ENCODE peak calls at places on chromosomes 3 and 15, in seven cellular contexts. Q is HCEC 1CT, X is mammary epithelial cell, H is NCI-H1694, Z is fibroblast of lung, K is HuH-7, F is Right ventricle myocardium superior. E is an unnamed sample.

GRCh38 chr3:108818404-108818803 is 4.2 kb upstream of the TRAT1 start:
- DNase-seq in Q (peak; percentile 33), X (peak; percentile 27), H (no peak), Z (peak; percentile 17), K (peak; percentile 5), F (no peak), E (no peak)

GRCh38 chr15:101054991-101055390 is 135.8 kb downstream of the LRRK1 start:
- DNase-seq in Q (no peak), X (no peak), H (no peak), Z (no peak), K (no peak), F (no peak), E (no peak)

GRCh38 chr15:35307026-35307425 is 221.9 kb upstream of the NANOGP8 start:
- DNase-seq in Q (no peak), X (no peak), H (no peak), Z (no peak), K (no peak), F (no peak), E (no peak)

GRCh38 chr3:46846624-46847542 is 16.4 kb downstream of the MYL3 start:
- DNase-seq in Q (no peak), X (no peak), H (no peak), Z (no peak), K (no peak), F (no peak), E (no peak)

GRCh38 chr15:68432665-68433064 is 702 bp upstream of the ITGA11 start:
- DNase-seq in Q (no peak), X (no peak), H (no peak), Z (no peak), K (no peak), F (no peak), E (no peak)

GRCh38 chr15:34652726-34653033 is 69.2 kb upstream of the GOLGA8B start:
- DNase-seq in Q (no peak), X (no peak), H (no peak), Z (no peak), K (no peak), F (no peak), E (no peak)

GRCh38 chr15:31574761-31575160 is 248.1 kb downstream of the KLF13 start:
- DNase-seq in Q (no peak), X (no peak), H (no peak), Z (no peak), K (no peak), F (no peak), E (no peak)

GRCh38 chr3:78906245-78906644 is 861.6 kb downstream of the ROBO1 start:
- DNase-seq in Q (no peak), X (no peak), H (no peak), Z (no peak), K (no peak), F (no peak), E (no peak)

GRCh38 chr3:157120071-157120892 is 39.7 kb downstream of the CCNL1 start:
- DNase-seq in Q (no peak), X (no peak), H (no peak), Z (no peak), K (peak; percentile 45), F (no peak), E (no peak)

GRCh38 chr3:112734718-112735350 is 93.9 kb upstream of the CCDC80 start:
- DNase-seq in Q (peak; percentile 62), X (peak; percentile 64), H (peak; percentile 47), Z (peak; percentile 65), K (peak; percentile 70), F (no peak), E (peak; percentile 44)

GRCh38 chr3:195100903-195101591 is 169.9 kb downstream of the XXYLT1 start:
- DNase-seq in Q (no peak), X (no peak), H (peak; percentile 54), Z (no peak), K (no peak), F (peak; percentile 85), E (no peak)

GRCh38 chr15:81337713-81338157 is 13.8 kb upstream of the STARD5 start:
- DNase-seq in Q (no peak), X (no peak), H (no peak), Z (peak; percentile 31), K (no peak), F (peak; percentile 43), E (no peak)

GRCh38 chr3:126745760-126746394 is 41.8 kb downstream of the CHCHD6 start:
- DNase-seq in Q (no peak), X (no peak), H (no peak), Z (no peak), K (no peak), F (peak; percentile 79), E (no peak)

GRCh38 chr3:183210862-183211341 is 42.2 kb upstream of the B3GNT5 start:
- DNase-seq in Q (no peak), X (no peak), H (no peak), Z (no peak), K (no peak), F (peak; percentile 43), E (no peak)

GRCh38 chr3:106333911-106334618 is 465.3 kb upstream of the CBLB start:
- DNase-seq in Q (peak; percentile 20), X (peak; percentile 94), H (no peak), Z (peak; percentile 93), K (no peak), F (no peak), E (peak; percentile 47)

GRCh38 chr3:133775309-133775708 is 29.1 kb downstream of the TF start:
- DNase-seq in Q (no peak), X (no peak), H (no peak), Z (no peak), K (no peak), F (no peak), E (no peak)

GRCh38 chr3:172321035-172321434 is 127.2 kb downstream of the GHSR start:
- DNase-seq in Q (no peak), X (no peak), H (no peak), Z (no peak), K (no peak), F (no peak), E (no peak)

GRCh38 chr3:42032693-42033349 is 58.3 kb upstream of the TRAK1 start:
- DNase-seq in Q (peak; percentile 92), X (peak; percentile 66), H (peak; percentile 58), Z (peak; percentile 98), K (peak; percentile 58), F (peak; percentile 73), E (peak; percentile 97)